ENCODE peak calls at places on chromosomes 16 and 17, in nine cellular contexts. D is lung, M is ovary, C is A549, B is fibroblast of the aortic adventitia, F is progenitor cell of endocrine pancreas, H is AG10803, Y is RWPE1, L is HFFc6. S is an unnamed sample.

GRCh38 chr16:72188512-72188911 is 16.6 kb upstream of the PMFBP1 start:
- DNase-seq in H (no peak), M (no peak), L (no peak), F (no peak), C (no peak), D (no peak), B (no peak), Y (no peak), S (no peak)

GRCh38 chr16:64705443-64705842 is 416.4 kb downstream of the CDH11 start:
- DNase-seq in C (no peak), F (no peak), H (peak), M (no peak), D (no peak), L (peak), B (no peak), Y (no peak), S (no peak)

GRCh38 chr17:39929657-39930407 is 2.3 kb downstream of the LRRC3C start:
- DNase-seq in H (peak), C (peak), Y (peak), F (no peak), D (no peak), M (no peak), B (peak), L (peak), S (no peak)

GRCh38 chr16:56932588-56933265 is 785 bp downstream of the HERPUD1 start:
- DNase-seq in L (peak), B (peak), H (peak), C (peak), D (peak), F (peak), M (peak), Y (peak), S (peak)

GRCh38 chr17:18139498-18139897 is 30.9 kb downstream of the MYO15A start:
- DNase-seq in F (no peak), C (no peak), D (no peak), M (no peak), H (no peak), L (no peak), Y (no peak), B (no peak), S (no peak)

GRCh38 chr17:82804442-82805191 is 35.2 kb downstream of the ZNF750 start:
- DNase-seq in C (no peak), L (no peak), H (no peak), D (peak), Y (no peak), F (no peak), B (peak), M (peak), S (no peak)

GRCh38 chr17:77404812-77405581 is 264.2 kb downstream of the SEC14L1 start:
- DNase-seq in Y (peak), H (peak), C (no peak), D (peak), L (peak), F (no peak), B (peak), M (no peak), S (no peak)

GRCh38 chr17:82496529-82497434 is 22.8 kb upstream of the FOXK2 start:
- DNase-seq in B (peak), F (peak), C (peak), L (peak), Y (peak), H (peak), D (peak), M (peak), S (peak)

GRCh38 chr17:10724546-10725195 is 5.2 kb downstream of the TMEM220 start:
- DNase-seq in F (no peak), L (no peak), D (no peak), M (no peak), C (no peak), B (no peak), Y (no peak), H (no peak), S (no peak)

GRCh38 chr17:17812211-17813054 is 24.4 kb downstream of the SREBF1 start:
- DNase-seq in Y (peak), H (peak), C (peak), L (peak), D (peak), F (peak), B (peak), M (peak), S (peak)

GRCh38 chr16:67183284-67183626 is 508 bp downstream of the MATCAP1 start:
- DNase-seq in B (no peak), L (no peak), M (no peak), C (no peak), Y (no peak), F (no peak), H (no peak), D (no peak), S (no peak)

GRCh38 chr17:40500709-40501108 is 714 bp downstream of the TNS4 start:
- DNase-seq in C (no peak), D (no peak), F (no peak), M (no peak), B (no peak), L (no peak), H (no peak), Y (no peak), S (no peak)

GRCh38 chr16:18800674-18801196 is 614 bp downstream of the ARL6IP1 start:
- DNase-seq in B (peak), H (peak), F (no peak), C (no peak), L (no peak), D (no peak), M (no peak), Y (peak), S (peak)

GRCh38 chr17:66364508-66365203 is 62.2 kb downstream of the PRKCA start:
- DNase-seq in L (no peak), H (no peak), B (no peak), Y (no peak), F (no peak), M (no peak), C (no peak), D (no peak), S (no peak)

GRCh38 chr17:55731586-55732250 is 9.1 kb upstream of the TMEM100 start:
- DNase-seq in F (no peak), Y (no peak), B (peak), C (no peak), M (peak), H (peak), L (no peak), D (no peak), S (no peak)

GRCh38 chr17:45339646-45340605 is 23.1 kb upstream of the MAP3K14 start:
- DNase-seq in D (no peak), F (no peak), M (no peak), Y (no peak), L (no peak), C (no peak), B (no peak), H (no peak), S (no peak)

GRCh38 chr17:67375761-67376160 is 1.3 kb upstream of the PITPNC1 start:
- DNase-seq in D (no peak), B (no peak), C (no peak), Y (no peak), L (no peak), M (no peak), F (no peak), H (peak), S (no peak)

GRCh38 chr17:67469208-67469980 is 92.3 kb downstream of the PITPNC1 start:
- DNase-seq in M (no peak), Y (no peak), B (peak), F (no peak), H (no peak), D (no peak), L (no peak), C (no peak), S (no peak)

GRCh38 chr17:17935321-17936271 is 36.6 kb downstream of the TOM1L2 start:
- DNase-seq in M (no peak), B (peak), F (no peak), D (no peak), C (peak), Y (peak), H (peak), L (peak), S (no peak)

GRCh38 chr16:9541723-9542122 is 450.3 kb downstream of the HAPSTR1 start:
- DNase-seq in H (no peak), D (no peak), M (no peak), L (no peak), Y (no peak), C (no peak), F (no peak), B (no peak), S (no peak)

GRCh38 chr16:55328611-55329569 is 4.9 kb downstream of the IRX6 start:
- DNase-seq in D (no peak), C (no peak), H (no peak), Y (no peak), F (no peak), L (no peak), M (no peak), B (no peak), S (peak)

GRCh38 chr17:30299000-30299399 is 7.3 kb upstream of the BLMH start:
- DNase-seq in B (peak), M (no peak), F (no peak), C (no peak), Y (no peak), H (no peak), L (no peak), D (no peak), S (no peak)

GRCh38 chr16:74563828-74564263 is 43.1 kb downstream of the GLG1 start:
- DNase-seq in B (peak), D (peak), L (peak), M (no peak), F (no peak), Y (no peak), H (peak), C (no peak), S (no peak)

GRCh38 chr17:372157-373152 is 19.8 kb upstream of the RPH3AL start:
- DNase-seq in F (no peak), L (no peak), B (no peak), Y (no peak), D (no peak), C (no peak), H (no peak), M (no peak), S (no peak)

GRCh38 chr16:86314402-86315025 is 195.8 kb upstream of the FOXF1 start:
- DNase-seq in F (no peak), M (no peak), H (no peak), D (no peak), Y (no peak), B (no peak), C (no peak), L (no peak), S (no peak)

GRCh38 chr16:22138482-22138881 is 23.8 kb upstream of the SDR42E2 start:
- DNase-seq in M (no peak), F (no peak), C (no peak), B (no peak), L (no peak), Y (no peak), D (no peak), H (no peak), S (no peak)

GRCh38 chr16:57754354-57755060 is 18.9 kb downstream of the KATNB1 start:
- DNase-seq in F (no peak), H (no peak), Y (no peak), B (no peak), D (no peak), C (no peak), M (no peak), L (no peak), S (no peak)

GRCh38 chr17:78040561-78041400 is 82.3 kb downstream of the TNRC6C start:
- DNase-seq in H (peak), M (peak), Y (peak), D (peak), L (peak), B (peak), C (peak), F (no peak), S (no peak)

GRCh38 chr17:72915631-72916081 is 176.8 kb downstream of the SLC39A11 start:
- DNase-seq in M (no peak), H (no peak), C (no peak), F (no peak), D (no peak), L (no peak), Y (no peak), B (no peak), S (no peak)

GRCh38 chr17:6480325-6480675 is 36.0 kb downstream of the PIMREG start:
- DNase-seq in L (no peak), F (no peak), H (no peak), Y (no peak), B (no peak), D (no peak), C (no peak), M (no peak), S (no peak)

GRCh38 chr16:4159726-4160125 is 43.5 kb upstream of the ADCY9 start:
- DNase-seq in D (no peak), Y (no peak), L (no peak), M (no peak), B (no peak), H (peak), F (no peak), C (no peak), S (no peak)

GRCh38 chr17:71168083-71168741 is 952.6 kb upstream of the SOX9 start:
- DNase-seq in C (no peak), F (no peak), L (no peak), D (no peak), M (no peak), Y (no peak), B (no peak), H (no peak), S (no peak)

GRCh38 chr17:82595893-82596292 is 52.4 kb downstream of the WDR45B start:
- DNase-seq in H (no peak), L (no peak), M (no peak), F (no peak), D (no peak), Y (no peak), C (no peak), B (no peak), S (no peak)

DNA sequence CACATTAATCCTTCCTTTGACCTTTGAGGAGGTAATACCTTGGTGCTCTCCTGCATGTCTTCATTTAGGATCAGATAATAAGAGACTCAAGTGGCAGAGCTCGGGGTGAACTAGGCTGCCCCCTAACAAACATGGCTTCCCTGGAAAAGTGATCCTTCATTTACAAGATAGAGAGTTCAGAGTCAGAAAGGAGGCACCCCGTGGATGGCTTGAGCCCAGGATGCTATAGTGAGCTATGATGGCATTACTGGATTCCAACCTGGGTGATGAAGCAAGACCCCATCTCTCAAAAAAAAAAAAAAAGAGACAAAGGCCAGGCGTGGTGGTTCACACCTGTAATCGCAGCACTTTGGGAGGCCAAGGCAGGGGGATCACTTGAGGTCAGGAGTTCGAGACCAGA is 7.6 kb downstream of the FAM117A start:
- DNase-seq in C (no peak), Y (no peak), M (no peak), H (no peak), F (no peak), L (no peak), D (no peak), B (no peak), S (no peak)
- TF ChIP-seq CTCF in C (no peak), Y (no peak), M (no peak), H (no peak), F (no peak), L (no peak), D (no peak), B (no peak), S (no peak)

GRCh38 chr16:87954826-87955225 is 3.6 kb downstream of the BANP start:
- DNase-seq in B (no peak), D (no peak), H (no peak), Y (no peak), F (no peak), C (no peak), L (no peak), M (no peak), S (no peak)

GRCh38 chr16:87954361-87954760 is 3.1 kb downstream of the BANP start:
- DNase-seq in F (no peak), H (no peak), Y (no peak), D (no peak), B (no peak), C (no peak), M (no peak), L (no peak), S (no peak)

GRCh38 chr16:87951550-87952538 is 610 bp downstream of the BANP start:
- DNase-seq in F (peak), Y (peak), B (peak), H (peak), C (no peak), L (no peak), M (no peak), D (no peak), S (peak)

GRCh38 chr16:87952751-87953150 is 1.5 kb downstream of the BANP start:
- DNase-seq in F (no peak), B (no peak), Y (no peak), D (no peak), H (no peak), C (no peak), L (no peak), M (no peak), S (no peak)

DNA sequence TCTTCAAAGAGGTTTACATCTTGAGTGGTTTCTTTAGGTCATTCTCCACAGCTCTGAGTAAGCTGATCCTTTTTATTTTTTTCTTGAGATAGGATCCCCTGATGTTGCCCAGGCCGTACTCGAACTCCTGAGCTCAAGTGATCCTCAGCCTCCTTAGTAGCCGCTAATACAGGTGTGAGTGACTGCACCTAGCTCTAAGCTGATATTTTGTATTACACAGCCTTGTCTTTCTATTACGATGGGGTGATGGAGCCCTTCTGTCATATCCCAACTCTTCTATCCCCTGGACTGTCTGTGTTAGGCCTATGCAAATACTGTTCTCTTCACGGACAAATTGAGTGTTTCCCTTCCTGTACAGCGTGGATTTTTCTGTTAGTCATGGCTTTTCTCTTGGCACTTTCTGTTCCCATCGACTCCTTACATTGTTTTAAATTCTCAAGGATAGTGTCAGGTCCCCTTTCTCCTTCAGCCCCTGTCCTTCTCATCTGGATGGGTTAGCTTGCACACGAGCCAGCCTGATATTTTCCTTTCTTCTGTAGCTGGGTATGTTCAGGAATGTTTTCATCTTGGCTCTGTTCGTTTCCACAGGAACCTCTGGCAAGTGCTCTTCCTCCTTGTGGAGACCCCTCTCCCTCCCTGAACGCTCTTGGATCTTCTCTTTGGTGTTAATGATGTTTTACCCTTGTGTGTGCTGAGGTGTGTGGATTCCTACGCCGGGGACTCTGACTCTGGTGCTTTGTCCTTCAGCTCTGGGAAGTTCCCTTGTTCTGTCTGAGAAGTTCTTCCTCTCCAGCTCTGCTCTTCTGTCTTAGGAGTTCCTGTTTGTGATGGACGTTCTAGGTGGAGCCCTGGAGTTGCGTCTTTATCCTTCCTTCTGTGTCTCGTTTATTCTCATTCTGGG is 2.3 kb downstream of the BANP start:
- DNase-seq in C (no peak), H (no peak), Y (no peak), B (no peak), F (no peak), M (no peak), L (no peak), D (no peak), S (no peak)
- TF ChIP-seq CTCF in C (no peak), H (no peak), Y (no peak), B (no peak), F (no peak), M (no peak), L (no peak), D (no peak), S (no peak)

GRCh38 chr16:85259115-85259830 is 147.0 kb upstream of the CIBAR2 start:
- DNase-seq in L (no peak), B (no peak), D (no peak), H (no peak), F (no peak), M (no peak), C (no peak), Y (no peak), S (no peak)

GRCh38 chr16:85259831-85260165 is 147.5 kb upstream of the CIBAR2 start:
- DNase-seq in B (no peak), Y (no peak), L (no peak), C (no peak), M (no peak), D (no peak), F (no peak), H (no peak), S (peak)

GRCh38 chr16:85258166-85258565 is 145.9 kb upstream of the CIBAR2 start:
- DNase-seq in L (no peak), F (no peak), M (no peak), H (no peak), D (no peak), C (no peak), B (no peak), Y (no peak), S (no peak)

GRCh38 chr16:85257483-85257882 is 145.2 kb upstream of the CIBAR2 start:
- DNase-seq in C (no peak), H (no peak), M (no peak), F (no peak), B (no peak), L (no peak), D (no peak), Y (no peak), S (no peak)

GRCh38 chr16:85258616-85259015 is 146.3 kb upstream of the CIBAR2 start:
- DNase-seq in B (no peak), M (no peak), L (no peak), C (no peak), F (no peak), D (no peak), Y (no peak), H (no peak), S (peak)
- TF ChIP-seq CTCF in B (no peak), M (no peak), L (no peak), C (no peak), F (no peak), D (no peak), Y (no peak), H (no peak), S (no peak)

DNA sequence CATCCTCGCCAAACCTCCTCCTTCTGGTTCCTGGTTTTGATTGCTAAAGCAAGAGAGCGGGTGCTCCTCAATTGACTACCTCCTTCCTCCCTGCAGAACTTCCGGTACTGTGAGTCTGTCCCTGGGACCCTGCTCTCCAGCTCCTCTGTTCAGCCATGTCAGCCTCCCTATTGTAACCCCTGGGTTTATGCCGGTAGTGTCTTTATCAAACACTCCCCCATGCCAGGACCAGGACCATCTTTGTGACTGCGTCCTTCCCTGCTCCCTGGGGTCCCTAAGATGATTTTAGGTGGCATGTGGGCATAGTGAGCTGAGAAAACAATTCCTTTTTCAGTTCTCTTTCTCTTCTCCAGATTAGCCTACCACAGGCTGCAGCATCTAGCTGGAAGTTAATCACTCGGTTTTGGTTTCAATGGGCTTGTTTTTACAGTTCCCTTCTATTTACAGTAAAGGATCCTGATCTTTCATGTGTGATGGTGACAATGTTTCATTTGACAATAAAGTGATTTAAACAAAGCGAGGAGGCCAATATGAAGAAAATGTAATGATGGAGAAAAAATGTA is 27.7 kb upstream of the IL21R start:
- DNase-seq in L (no peak), M (no peak), C (no peak), H (no peak), F (no peak), B (no peak), D (no peak), Y (no peak), S (no peak)
- TF ChIP-seq CTCF in L (no peak), M (no peak), C (no peak), H (no peak), F (no peak), B (no peak), D (no peak), Y (no peak), S (no peak)